ENCODE peak calls at places on chromosome 21, in nine cellular contexts. G is prostate gland; D is Calu3; J is AG04450; C is body of pancreas; I is CD8-positive, alpha-beta T cell; M is OCI-LY7; A is activated CD8-positive, alpha-beta T cell treated with anti-CD3 and anti-CD28 coated beads for 36 hours; U is GM20000. B is an unnamed sample.

GRCh38 chr21:32130031-32130891 is 148.6 kb downstream of the MIS18A start:
- DNase-seq in G (no peak), D (no peak), J (no peak), C (no peak), I (no peak), M (no peak), A (no peak), U (no peak), B (no peak)

GRCh38 chr21:45551816-45552695 is 9.8 kb upstream of the SLC19A1 start:
- DNase-seq in G (no peak), D (no peak), J (no peak), C (peak), I (no peak), M (no peak), A (peak), U (no peak), B (no peak)

GRCh38 chr21:32587651-32588050 is 2.3 kb upstream of the TCP10L start:
- DNase-seq in G (no peak), D (no peak), J (no peak), C (no peak), I (no peak), M (no peak), A (no peak), U (no peak), B (no peak)

GRCh38 chr21:16514316-16514715 is 784.5 kb downstream of the USP25 start:
- DNase-seq in G (no peak), D (no peak), J (no peak), C (no peak), I (no peak), M (no peak), A (no peak), U (no peak), B (no peak)

GRCh38 chr21:28923439-28923975 is 69.2 kb downstream of the LTN1 start:
- DNase-seq in G (no peak), D (no peak), J (no peak), C (no peak), I (no peak), M (no peak), A (no peak), U (no peak), B (no peak)

GRCh38 chr21:45322960-45323461 is 35.3 kb upstream of the POFUT2 start:
- DNase-seq in G (no peak), D (no peak), J (no peak), C (peak), I (no peak), M (no peak), A (no peak), U (no peak), B (no peak)

GRCh38 chr21:39681845-39682244 is 63.1 kb upstream of the IGSF5 start:
- DNase-seq in G (no peak), D (no peak), J (no peak), C (no peak), I (no peak), M (no peak), A (no peak), U (no peak), B (no peak)

GRCh38 chr21:33348728-33349127 is 24.0 kb downstream of the IFNAR1 start:
- DNase-seq in G (no peak), D (no peak), J (no peak), C (no peak), I (no peak), M (no peak), A (no peak), U (no peak), B (no peak)

GRCh38 chr21:31335957-31336738 is 7.9 kb downstream of the TIAM1 start:
- DNase-seq in G (no peak), D (no peak), J (peak), C (no peak), I (no peak), M (no peak), A (peak), U (no peak), B (no peak)

GRCh38 chr21:25639922-25640670 is 1.0 kb downstream of the JAM2 start:
- DNase-seq in G (peak), D (no peak), J (no peak), C (peak), I (no peak), M (peak), A (peak), U (peak), B (peak)

GRCh38 chr21:45167796-45168222 is 93.4 kb downstream of the ADARB1 start:
- DNase-seq in G (no peak), D (no peak), J (no peak), C (no peak), I (no peak), M (no peak), A (no peak), U (no peak), B (no peak)

GRCh38 chr21:46116846-46117585 is 19.1 kb downstream of the COL6A2 start:
- DNase-seq in G (no peak), D (no peak), J (no peak), C (peak), I (no peak), M (no peak), A (no peak), U (no peak), B (no peak)

DNA sequence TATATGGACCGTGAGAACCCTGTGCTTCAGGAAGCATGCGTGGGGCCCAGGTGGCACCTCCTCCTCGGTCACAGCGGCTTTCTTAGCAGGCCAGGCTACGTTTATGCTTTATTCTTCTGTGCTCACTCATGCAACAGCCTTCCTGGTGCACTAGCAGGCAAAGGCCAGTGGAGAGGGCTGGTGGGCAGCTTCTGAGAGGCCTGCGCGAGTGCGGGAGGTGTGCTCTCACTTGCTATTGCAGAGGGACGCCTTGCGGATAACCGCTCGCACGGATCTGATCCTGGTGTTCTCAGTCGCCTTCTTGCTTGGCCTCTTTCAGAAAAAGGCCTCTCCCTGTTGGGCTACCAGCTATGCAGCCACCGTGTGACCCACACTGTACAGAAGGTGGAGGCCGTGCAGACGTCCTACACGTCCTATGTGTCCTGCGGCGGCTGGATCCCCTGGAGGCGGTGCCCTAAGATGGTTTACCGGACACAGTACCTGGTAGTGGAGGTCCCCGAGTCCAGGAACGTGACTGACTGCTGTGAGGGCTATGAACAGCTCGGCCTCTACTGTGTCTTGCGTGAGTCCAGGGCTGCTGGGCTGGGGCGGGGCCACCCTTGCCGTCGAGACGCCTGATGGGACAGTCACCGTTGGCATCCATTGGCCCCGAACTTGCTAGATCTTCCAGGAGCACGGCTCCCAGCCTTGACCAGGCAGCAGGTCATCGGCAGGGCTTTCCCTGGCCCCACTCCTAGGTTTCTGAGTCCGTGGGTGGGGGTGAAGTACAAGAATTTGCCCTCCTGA is 4.8 kb downstream of the UMODL1 start:
- DNase-seq in G (no peak), D (no peak), J (no peak), C (no peak), I (no peak), M (no peak), A (no peak), U (no peak), B (no peak)
- TF ChIP-seq CTCF in G (no peak), D (no peak), J (no peak), C (no peak), I (no peak), M (no peak), A (no peak), U (no peak), B (no peak)

GRCh38 chr21:42850866-42851391 is 28.4 kb downstream of the WDR4 start:
- DNase-seq in G (no peak), D (peak), J (no peak), C (no peak), I (no peak), M (peak), A (peak), U (peak), B (no peak)
- TF ChIP-seq CTCF in G (no peak), D (peak), J (peak), C (peak), I (peak), M (peak), A (peak), U (peak), B (peak)

DNA sequence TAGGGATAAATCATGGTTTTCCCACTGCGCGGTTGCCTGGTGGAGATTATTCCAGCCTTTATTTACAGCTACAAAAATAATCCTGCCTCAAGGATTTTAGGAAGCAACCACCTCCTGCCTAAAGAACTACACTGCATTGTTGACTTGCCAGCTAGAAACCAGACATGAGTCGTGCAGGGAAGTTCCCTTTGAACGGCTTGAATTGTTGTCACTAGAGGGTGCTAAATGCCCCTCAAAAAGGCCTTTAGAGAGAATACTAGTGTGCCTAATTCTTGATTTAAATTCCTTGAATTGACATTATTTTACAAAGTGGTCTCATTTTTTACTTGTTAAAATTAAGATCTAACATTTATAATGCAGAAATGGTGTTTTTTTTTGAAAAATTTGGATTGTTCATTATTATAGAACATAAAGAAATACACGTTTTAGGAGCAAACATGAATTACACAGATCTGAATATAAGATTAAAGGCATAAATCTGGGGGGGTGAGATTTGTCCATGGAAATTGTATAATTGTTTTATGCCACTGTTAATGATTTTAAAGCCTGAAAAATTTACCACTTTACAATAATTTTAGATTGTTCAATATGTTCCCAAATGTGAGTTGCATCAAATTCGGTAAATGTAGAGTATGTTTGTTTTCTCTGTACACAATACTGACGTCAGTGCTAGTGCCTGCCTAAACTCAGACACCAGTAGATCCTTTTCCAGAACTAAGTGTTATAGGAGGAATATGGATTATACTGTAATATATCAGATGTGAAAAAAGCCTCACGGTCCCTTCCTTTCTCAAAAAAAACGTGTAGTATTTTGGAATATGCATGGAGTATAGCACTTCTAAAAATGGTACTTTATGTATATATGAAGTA is 7.6 kb upstream of the ERG start:
- DNase-seq in G (peak), D (peak), J (peak), C (peak), I (no peak), M (peak), A (peak), U (peak), B (peak)
- TF ChIP-seq CTCF in G (peak), D (peak), J (peak), C (peak), I (peak), M (peak), A (peak), U (peak), B (peak)

DNA sequence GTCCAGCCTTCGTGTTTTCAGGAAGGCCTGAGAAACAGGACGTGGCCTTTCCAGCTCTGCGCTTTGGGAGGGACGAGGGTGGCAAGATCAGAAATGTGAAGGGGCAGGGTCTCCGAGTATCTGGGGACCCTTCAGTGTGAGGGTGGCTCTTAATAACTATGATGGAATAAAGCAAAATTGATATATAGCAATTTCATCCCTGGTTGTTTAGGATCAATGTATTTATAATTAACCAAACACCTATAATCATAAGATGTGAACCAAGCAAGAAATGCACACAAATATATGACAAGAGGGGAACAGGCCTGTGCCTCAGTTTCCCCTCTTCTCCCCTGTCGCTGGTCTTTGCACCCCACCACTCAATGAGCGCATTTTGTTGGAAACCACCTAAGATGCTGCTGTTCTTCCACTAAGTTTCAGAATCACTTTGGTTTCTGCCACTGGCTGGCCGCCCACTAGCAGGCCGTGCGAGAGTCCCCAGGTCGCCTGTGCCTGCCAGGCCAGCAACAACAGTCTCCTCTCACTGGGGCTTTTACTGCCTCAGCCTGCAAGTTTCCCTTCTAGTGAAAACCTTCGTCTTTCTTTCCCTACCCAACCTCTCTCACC is 36.6 kb downstream of the UBASH3A start:
- DNase-seq in G (no peak), D (no peak), J (no peak), C (no peak), I (no peak), M (no peak), A (peak), U (peak), B (no peak)
- TF ChIP-seq CTCF in G (no peak), D (no peak), J (no peak), C (no peak), I (no peak), M (no peak), A (no peak), U (no peak), B (no peak)

GRCh38 chr21:34986561-34987533 is 62.3 kb downstream of the RUNX1 start:
- DNase-seq in G (no peak), D (peak), J (no peak), C (no peak), I (peak), M (no peak), A (peak), U (peak), B (no peak)
- TF ChIP-seq CTCF in G (no peak), D (no peak), J (peak), C (no peak), I (no peak), M (no peak), A (no peak), U (no peak), B (no peak)

B was measured in neural crest cell.